ENCODE peak calls at places on chromosomes 11 and 22, in seven cellular contexts. L, C, P, A, F, E and Q are unnamed samples.

GRCh38 chr11:31887180-31887579 is 76.1 kb upstream of the PAX6 start:
- DNase-seq in P (no peak), C (peak; percentile 18), L (no peak), E (no peak), A (peak; percentile 54), F (peak; percentile 12), Q (no peak)

GRCh38 chr11:86559311-86559945 is 113.0 kb downstream of the ME3 start:
- DNase-seq in P (no peak), A (no peak), E (no peak), F (no peak), C (no peak), L (no peak), Q (no peak)

GRCh38 chr22:37774728-37775127 is 33.0 kb upstream of the GCAT start:
- DNase-seq in L (no peak), F (no peak), E (no peak), C (no peak), A (no peak), P (no peak), Q (no peak)

GRCh38 chr22:49197500-49197899 is 630.2 kb downstream of the BRD1 start:
- DNase-seq in F (no peak), L (no peak), E (peak; percentile 17), P (no peak), C (no peak), A (no peak), Q (no peak)

GRCh38 chr11:130710022-130710421 is 206.3 kb downstream of the SNX19 start:
- DNase-seq in F (no peak), P (no peak), E (no peak), C (no peak), A (no peak), L (no peak), Q (no peak)

GRCh38 chr11:86460461-86461404 is 86.0 kb downstream of the CCDC81 start:
- DNase-seq in L (no peak), A (no peak), E (no peak), C (no peak), P (no peak), F (no peak), Q (no peak)

GRCh38 chr11:86816251-86816726 is 15.9 kb downstream of the PRSS23 start:
- DNase-seq in E (no peak), P (no peak), F (no peak), C (no peak), L (no peak), A (no peak), Q (no peak)

GRCh38 chr22:29936186-29936585 is 53.2 kb downstream of the MTMR3 start:
- DNase-seq in A (no peak), L (no peak), P (no peak), C (no peak), F (no peak), E (no peak), Q (no peak)

GRCh38 chr11:117387992-117388765 is 60.5 kb downstream of the CEP164 start:
- DNase-seq in F (no peak), A (no peak), E (no peak), P (no peak), L (no peak), C (no peak), Q (no peak)

GRCh38 chr11:65780770-65781151 is at the start of gene AP5B1:
- DNase-seq in C (no peak), P (no peak), L (peak; percentile 35), A (peak; percentile 82), F (peak; percentile 87), E (no peak), Q (peak; percentile 80)

GRCh38 chr11:17767301-17767885 is 32.8 kb downstream of the KCNC1 start:
- DNase-seq in A (no peak), P (no peak), C (no peak), E (no peak), F (no peak), L (no peak), Q (no peak)

GRCh38 chr11:125270711-125271110 is 106.2 kb downstream of the PKNOX2 start:
- DNase-seq in A (no peak), C (no peak), L (no peak), E (no peak), P (no peak), F (no peak), Q (no peak)

GRCh38 chr11:44958165-44958564 is 7.5 kb upstream of the TP53I11 start:
- DNase-seq in F (no peak), A (no peak), C (no peak), L (no peak), P (no peak), E (no peak), Q (no peak)

GRCh38 chr11:74220376-74220775 is 49.3 kb downstream of the PPME1 start:
- DNase-seq in E (no peak), L (no peak), A (no peak), F (peak; percentile 37), C (no peak), P (no peak), Q (no peak)

GRCh38 chr11:2791521-2792375 is 92.0 kb upstream of the KCNQ1OT1 start:
- DNase-seq in L (no peak), A (no peak), E (no peak), F (no peak), C (no peak), P (no peak), Q (no peak)

GRCh38 chr11:79430280-79430679 is 10.6 kb downstream of the TENM4 start:
- DNase-seq in A (no peak), E (no peak), P (no peak), F (no peak), C (no peak), L (no peak), Q (no peak)

GRCh38 chr11:109048098-109048497 is 373.9 kb upstream of the C11orf87 start:
- DNase-seq in P (no peak), C (no peak), A (no peak), L (no peak), F (no peak), E (no peak), Q (no peak)

GRCh38 chr22:38202437-38203089 is 769 bp downstream of the MAFF start:
- DNase-seq in E (no peak), P (no peak), C (no peak), L (peak; percentile 50), A (peak; percentile 83), F (peak; percentile 76), Q (peak; percentile 77)

GRCh38 chr22:21074092-21074715 is 28.5 kb downstream of the LRRC74B start:
- DNase-seq in F (no peak), P (no peak), A (no peak), C (peak; percentile 4), L (no peak), E (no peak), Q (no peak)

GRCh38 chr22:20645954-20646353 is 128.0 kb upstream of the SERPIND1 start:
- DNase-seq in F (no peak), P (no peak), C (no peak), L (no peak), E (no peak), A (no peak), Q (no peak)

GRCh38 chr11:2940930-2941821 is 12.0 kb upstream of the PHLDA2 start:
- DNase-seq in E (no peak), L (no peak), C (no peak), P (no peak), F (peak; percentile 61), A (no peak), Q (no peak)

GRCh38 chr11:102415252-102415916 is 37.2 kb downstream of the TMEM123 start:
- DNase-seq in P (no peak), C (no peak), E (no peak), L (no peak), A (no peak), F (no peak), Q (no peak)

GRCh38 chr22:20237480-20238440 is 30.4 kb downstream of the RTN4R start:
- DNase-seq in C (no peak), L (no peak), A (no peak), E (no peak), F (no peak), P (no peak), Q (no peak)

GRCh38 chr11:118215262-118215661 is 9.5 kb downstream of the JAML start:
- DNase-seq in E (no peak), P (no peak), L (no peak), A (no peak), C (no peak), F (no peak), Q (no peak)

GRCh38 chr11:117901601-117902000 is 25.1 kb upstream of the FXYD6 start:
- DNase-seq in P (no peak), L (no peak), F (no peak), C (no peak), E (no peak), A (no peak), Q (no peak)

GRCh38 chr11:94647926-94648325 is 80.8 kb downstream of the PIWIL4 start:
- DNase-seq in F (peak; percentile 40), L (no peak), A (no peak), C (no peak), P (no peak), E (no peak), Q (no peak)

GRCh38 chr22:40853961-40854360 is 2.5 kb downstream of the ST13 start:
- DNase-seq in E (no peak), L (no peak), P (no peak), C (no peak), F (peak; percentile 0), A (peak; percentile 39), Q (no peak)

GRCh38 chr11:29159552-29160465 is 857.0 kb downstream of the KCNA4 start:
- DNase-seq in L (peak; percentile 20), A (peak; percentile 12), P (no peak), E (peak; percentile 19), C (peak; percentile 31), F (peak; percentile 10), Q (peak; percentile 57)
- TF ChIP-seq JUND in L (no peak), A (no peak), P (no peak), E (no peak), C (no peak), F (no peak), Q (no peak)

GRCh38 chr22:32354360-32355351 is 3.0 kb upstream of the RFPL3 start:
- DNase-seq in F (no peak), P (no peak), A (peak; percentile 6), C (peak; percentile 49), L (no peak), E (no peak), Q (no peak)
- TF ChIP-seq JUND in F (no peak), P (no peak), A (no peak), C (no peak), L (no peak), E (no peak), Q (no peak)

DNA sequence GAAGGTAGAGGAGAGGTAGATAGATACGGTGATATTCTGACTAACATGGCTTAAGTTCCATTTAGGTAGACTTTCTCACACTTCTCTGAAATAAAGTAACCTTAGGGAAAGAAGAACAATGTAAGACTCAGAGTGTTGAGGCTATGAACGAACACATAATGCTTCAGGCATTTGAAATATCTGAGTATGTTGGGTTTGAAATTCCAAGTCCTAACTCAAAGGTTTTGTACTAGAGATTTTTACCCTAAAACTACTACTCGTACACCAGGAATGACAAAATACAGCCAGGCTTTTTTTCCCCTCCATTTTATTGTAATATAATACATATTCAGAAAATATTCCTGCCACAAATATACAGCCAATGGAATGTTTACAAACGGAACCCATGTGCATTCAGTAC is 592.6 kb downstream of the ETS1 start:
- DNase-seq in P (no peak), E (no peak), A (no peak), F (no peak), C (no peak), L (no peak), Q (no peak)
- TF ChIP-seq JUND in P (no peak), E (no peak), A (no peak), F (no peak), C (no peak), L (no peak), Q (no peak)

DNA sequence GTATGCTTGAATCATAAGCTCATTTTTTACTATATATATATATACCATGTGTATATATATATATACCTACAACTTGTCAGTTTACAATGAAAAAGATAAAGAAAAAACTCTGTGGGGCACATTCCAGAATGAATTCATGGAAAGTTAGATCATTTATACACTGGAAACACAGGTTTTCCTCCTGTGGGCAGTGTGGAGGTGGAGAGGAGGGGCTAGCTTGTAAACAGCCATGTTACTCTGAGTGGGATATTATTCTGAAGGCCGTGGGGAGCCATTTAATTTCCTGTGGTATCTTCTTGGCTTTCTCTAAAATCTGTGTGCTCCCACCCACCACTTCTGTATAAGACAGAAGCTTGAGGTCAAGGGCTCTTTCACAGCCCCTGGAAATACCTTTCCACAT is 273.4 kb upstream of the MTNR1B start:
- DNase-seq in P (no peak), F (no peak), E (no peak), C (no peak), A (no peak), L (no peak), Q (no peak)
- TF ChIP-seq JUND in P (no peak), F (no peak), E (no peak), C (no peak), A (no peak), L (no peak), Q (no peak)